ENCODE peak calls at places on chromosomes 13 and 19, in seven cellular contexts. X is stimulated activated CD4-positive, alpha-beta T cell treated with anti-CD3 and anti-CD28 coated beads, Interleukin-12 subunit alpha, Interleukin-12 subunit beta, amount 100 ng/mL, for 24 hours; P is SK-N-DZ; A is activated naive CD4-positive, alpha-beta T cell treated with anti-CD3 and anti-CD28 coated beads for 36 hours; B is brain microvascular endothelial cell; D is iris pigment epithelial cell; K is pancreas. F is an unnamed sample.

GRCh38 chr13:110874508-110874960 is 40.3 kb downstream of the ANKRD10 start:
- DNase-seq in X (peak; percentile 72), P (peak; percentile 51), A (peak; percentile 78), B (peak; percentile 60), D (peak; percentile 59), K (peak; percentile 87), F (peak; percentile 42)

GRCh38 chr13:114313061-114313860 is 1.0 kb upstream of the CHAMP1 start:
- DNase-seq in X (peak; percentile 23), P (no peak), A (peak; percentile 72), B (no peak), D (peak; percentile 45), K (no peak), F (no peak)

GRCh38 chr19:2083174-2083854 is 12.8 kb downstream of the MOB3A start:
- DNase-seq in X (peak; percentile 61), P (no peak), A (peak; percentile 86), B (no peak), D (no peak), K (no peak), F (no peak)

GRCh38 chr13:48201044-48201443 is 32.0 kb upstream of the ITM2B start:
- DNase-seq in X (no peak), P (no peak), A (no peak), B (no peak), D (no peak), K (no peak), F (no peak)

GRCh38 chr19:19662344-19662743 is 1.1 kb downstream of the ATP13A1 start:
- DNase-seq in X (no peak), P (no peak), A (no peak), B (no peak), D (no peak), K (no peak), F (no peak)

GRCh38 chr19:16896098-16896912 is 7.5 kb downstream of the F2RL3 start:
- DNase-seq in X (no peak), P (no peak), A (no peak), B (no peak), D (no peak), K (peak; percentile 62), F (no peak)

GRCh38 chr19:11421607-11422098 is 2.5 kb upstream of the RGL3 start:
- DNase-seq in X (no peak), P (no peak), A (peak; percentile 63), B (no peak), D (no peak), K (peak; percentile 68), F (no peak)

GRCh38 chr19:2810141-2811091 is 9.3 kb upstream of the ZNF554 start:
- DNase-seq in X (no peak), P (no peak), A (no peak), B (no peak), D (no peak), K (no peak), F (no peak)

GRCh38 chr13:109672545-109672944 is 113.8 kb downstream of the IRS2 start:
- DNase-seq in X (no peak), P (no peak), A (no peak), B (no peak), D (peak; percentile 59), K (no peak), F (no peak)

GRCh38 chr13:105410602-105411001 is 1124.9 kb downstream of the EFNB2 start:
- DNase-seq in X (peak; percentile 2), P (no peak), A (peak; percentile 27), B (no peak), D (peak; percentile 10), K (peak; percentile 72), F (no peak)

GRCh38 chr13:80251403-80251802 is 89.5 kb downstream of the SPRY2 start:
- DNase-seq in X (no peak), P (no peak), A (no peak), B (peak; percentile 52), D (peak; percentile 77), K (no peak), F (no peak)

GRCh38 chr19:46585539-46585938 is 15.6 kb upstream of the CALM3 start:
- DNase-seq in X (no peak), P (no peak), A (no peak), B (no peak), D (no peak), K (no peak), F (no peak)

GRCh38 chr19:45630463-45630862 is 8.7 kb downstream of the EML2 start:
- DNase-seq in X (no peak), P (no peak), A (peak; percentile 86), B (peak; percentile 83), D (peak; percentile 91), K (no peak), F (no peak)

GRCh38 chr19:33905937-33906577 is 109.4 kb downstream of the KCTD15 start:
- DNase-seq in X (no peak), P (no peak), A (peak; percentile 12), B (peak; percentile 3), D (peak; percentile 20), K (peak; percentile 91), F (no peak)

GRCh38 chr19:10260141-10260584 is 8.1 kb downstream of the MRPL4 start:
- DNase-seq in X (peak; percentile 62), P (no peak), A (peak; percentile 74), B (no peak), D (no peak), K (no peak), F (peak; percentile 20)

GRCh38 chr19:34484328-34484727 is 2.8 kb downstream of the WTIP start:
- DNase-seq in X (no peak), P (no peak), A (no peak), B (no peak), D (no peak), K (no peak), F (no peak)

GRCh38 chr19:45161715-45162463 is 1.1 kb upstream of the NKPD1 start:
- DNase-seq in X (no peak), P (peak; percentile 62), A (no peak), B (no peak), D (peak; percentile 29), K (peak; percentile 46), F (no peak)

GRCh38 chr19:4847190-4847973 is 15.9 kb upstream of the TICAM1 start:
- DNase-seq in X (no peak), P (no peak), A (no peak), B (no peak), D (no peak), K (no peak), F (no peak)

GRCh38 chr19:10271543-10272086 is 695 bp downstream of the ICAM1 start:
- DNase-seq in X (no peak), P (no peak), A (peak; percentile 71), B (no peak), D (peak; percentile 78), K (no peak), F (no peak)

GRCh38 chr19:8113017-8113416 is 36.4 kb downstream of the FBN3 start:
- DNase-seq in X (no peak), P (no peak), A (no peak), B (no peak), D (peak; percentile 22), K (no peak), F (no peak)

GRCh38 chr13:32246468-32246867 is 68.7 kb downstream of the ZAR1L start:
- DNase-seq in X (peak; percentile 26), P (peak; percentile 70), A (peak; percentile 63), B (peak; percentile 71), D (peak; percentile 80), K (no peak), F (no peak)

GRCh38 chr19:43474986-43475705 is 9.7 kb upstream of the LYPD3 start:
- DNase-seq in X (peak; percentile 97), P (peak; percentile 87), A (peak; percentile 97), B (peak; percentile 88), D (peak; percentile 94), K (peak; percentile 99), F (peak; percentile 77)

GRCh38 chr19:32458500-32459123 is 53.0 kb downstream of the DPY19L3 start:
- DNase-seq in X (no peak), P (no peak), A (no peak), B (peak; percentile 5), D (peak; percentile 15), K (no peak), F (no peak)

GRCh38 chr19:21835429-21835809 is 563 bp downstream of the ZNF43 start:
- DNase-seq in X (peak; percentile 14), P (no peak), A (peak; percentile 11), B (no peak), D (no peak), K (no peak), F (no peak)

GRCh38 chr19:29785955-29786589 is 25.7 kb upstream of the CCNE1 start:
- DNase-seq in X (peak; percentile 11), P (no peak), A (peak; percentile 49), B (no peak), D (no peak), K (no peak), F (no peak)

GRCh38 chr19:7333198-7334118 is 15.3 kb upstream of the ARHGEF18 start:
- DNase-seq in X (no peak), P (no peak), A (no peak), B (no peak), D (no peak), K (no peak), F (no peak)

GRCh38 chr19:45981350-45981749 is 7.7 kb upstream of the NOVA2 start:
- DNase-seq in X (no peak), P (no peak), A (no peak), B (no peak), D (no peak), K (no peak), F (no peak)

GRCh38 chr19:11420429-11420893 is 1.3 kb upstream of the RGL3 start:
- DNase-seq in X (no peak), P (no peak), A (no peak), B (no peak), D (peak; percentile 22), K (peak; percentile 43), F (no peak)

GRCh38 chr13:45717324-45717723 is 15.2 kb downstream of the CBY2 start:
- DNase-seq in X (no peak), P (no peak), A (no peak), B (no peak), D (no peak), K (no peak), F (no peak)

GRCh38 chr19:9939301-9939913 is 3.1 kb upstream of the OLFM2 start:
- DNase-seq in X (no peak), P (no peak), A (no peak), B (peak; percentile 43), D (peak; percentile 49), K (no peak), F (no peak)

GRCh38 chr13:113126265-113127150 is 3.9 kb downstream of the F10 start:
- DNase-seq in X (no peak), P (no peak), A (no peak), B (no peak), D (no peak), K (no peak), F (no peak)

GRCh38 chr19:5150331-5150901 is 181.5 kb downstream of the KDM4B start:
- DNase-seq in X (no peak), P (no peak), A (no peak), B (no peak), D (no peak), K (no peak), F (no peak)

GRCh38 chr13:29621401-29621800 is 25.9 kb upstream of the SLC7A1 start:
- DNase-seq in X (no peak), P (no peak), A (no peak), B (peak; percentile 60), D (peak; percentile 37), K (no peak), F (no peak)

F was measured in occipital lobe.